ENCODE peak calls at places on chromosomes 2 and 18, in five cellular contexts. One of them, this sample, is unnamed.

GRCh38 chr18:32937007-32937540 is 164.3 kb upstream of the KLHL14 start:
- DNase-seq in stimulated activated CD4-positive, alpha-beta T cell treated with anti-CD3 and anti-CD28 coated beads, TNF-alpha, amount 100 ng/mL, for 4 hours: no peak
- DNase-seq in HT1080: no peak
- DNase-seq in AG10803: no peak
- DNase-seq in spleen: no peak
- DNase-seq in this sample: peak

GRCh38 chr2:5696351-5696740 is 4.2 kb downstream of the SOX11 start:
- DNase-seq in stimulated activated CD4-positive, alpha-beta T cell treated with anti-CD3 and anti-CD28 coated beads, TNF-alpha, amount 100 ng/mL, for 4 hours: no peak
- DNase-seq in HT1080: no peak
- DNase-seq in AG10803: peak
- DNase-seq in spleen: no peak
- DNase-seq in this sample: peak

GRCh38 chr18:58213931-58214431 is 170.0 kb downstream of the NEDD4L start:
- DNase-seq in stimulated activated CD4-positive, alpha-beta T cell treated with anti-CD3 and anti-CD28 coated beads, TNF-alpha, amount 100 ng/mL, for 4 hours: no peak
- DNase-seq in HT1080: peak
- DNase-seq in AG10803: peak
- DNase-seq in spleen: no peak
- DNase-seq in this sample: no peak

GRCh38 chr2:44016282-44016681 is 20.5 kb upstream of the LRPPRC start:
- DNase-seq in stimulated activated CD4-positive, alpha-beta T cell treated with anti-CD3 and anti-CD28 coated beads, TNF-alpha, amount 100 ng/mL, for 4 hours: no peak
- DNase-seq in HT1080: no peak
- DNase-seq in AG10803: peak
- DNase-seq in spleen: no peak
- DNase-seq in this sample: peak

GRCh38 chr2:215888680-215889079 is 124.7 kb downstream of the MREG start:
- DNase-seq in stimulated activated CD4-positive, alpha-beta T cell treated with anti-CD3 and anti-CD28 coated beads, TNF-alpha, amount 100 ng/mL, for 4 hours: no peak
- DNase-seq in HT1080: no peak
- DNase-seq in AG10803: no peak
- DNase-seq in spleen: no peak
- DNase-seq in this sample: no peak

GRCh38 chr2:96907405-96908041 is 37.6 kb upstream of the SEMA4C start:
- DNase-seq in stimulated activated CD4-positive, alpha-beta T cell treated with anti-CD3 and anti-CD28 coated beads, TNF-alpha, amount 100 ng/mL, for 4 hours: no peak
- DNase-seq in HT1080: no peak
- DNase-seq in AG10803: peak
- DNase-seq in spleen: no peak
- DNase-seq in this sample: peak

GRCh38 chr2:109182426-109182825 is 53.4 kb downstream of the SH3RF3 start:
- DNase-seq in stimulated activated CD4-positive, alpha-beta T cell treated with anti-CD3 and anti-CD28 coated beads, TNF-alpha, amount 100 ng/mL, for 4 hours: no peak
- DNase-seq in HT1080: no peak
- DNase-seq in AG10803: peak
- DNase-seq in spleen: no peak
- DNase-seq in this sample: no peak

GRCh38 chr2:172792711-172793110 is 57.1 kb downstream of the RAPGEF4 start:
- DNase-seq in stimulated activated CD4-positive, alpha-beta T cell treated with anti-CD3 and anti-CD28 coated beads, TNF-alpha, amount 100 ng/mL, for 4 hours: no peak
- DNase-seq in HT1080: no peak
- DNase-seq in AG10803: peak
- DNase-seq in spleen: no peak
- DNase-seq in this sample: no peak

GRCh38 chr18:48003426-48004349 is 73.2 kb upstream of the SMAD2 start:
- DNase-seq in stimulated activated CD4-positive, alpha-beta T cell treated with anti-CD3 and anti-CD28 coated beads, TNF-alpha, amount 100 ng/mL, for 4 hours: no peak
- DNase-seq in HT1080: peak
- DNase-seq in AG10803: peak
- DNase-seq in spleen: no peak
- DNase-seq in this sample: no peak

GRCh38 chr2:216031960-216032689 is 18.8 kb upstream of the MREG start:
- DNase-seq in stimulated activated CD4-positive, alpha-beta T cell treated with anti-CD3 and anti-CD28 coated beads, TNF-alpha, amount 100 ng/mL, for 4 hours: no peak
- DNase-seq in HT1080: peak
- DNase-seq in AG10803: peak
- DNase-seq in spleen: no peak
- DNase-seq in this sample: no peak

GRCh38 chr2:11123856-11124759 is 31.2 kb upstream of the SLC66A3 start:
- DNase-seq in stimulated activated CD4-positive, alpha-beta T cell treated with anti-CD3 and anti-CD28 coated beads, TNF-alpha, amount 100 ng/mL, for 4 hours: peak
- DNase-seq in HT1080: peak
- DNase-seq in AG10803: peak
- DNase-seq in spleen: peak
- DNase-seq in this sample: peak